ENCODE peak calls at places on chromosomes 16 and 17, in four cellular contexts. X, F, A and B are unnamed samples.

GRCh38 chr16:75491876-75492275 is 3.4 kb downstream of the CHST6 start:
- DNase-seq in X (no peak), F (no peak), A (no peak), B (no peak)

GRCh38 chr16:72940886-72941285 is 107.0 kb downstream of the ZFHX3 start:
- DNase-seq in X (no peak), F (no peak), A (no peak), B (no peak)

GRCh38 chr16:80694950-80695471 is 109.4 kb downstream of the CDYL2 start:
- DNase-seq in X (no peak), F (no peak), A (no peak), B (no peak)

GRCh38 chr17:57467801-57468200 is 211.5 kb downstream of the MSI2 start:
- DNase-seq in X (no peak), F (no peak), A (no peak), B (no peak)

GRCh38 chr17:82204831-82205719 is 7.6 kb downstream of the CCDC57 start:
- DNase-seq in X (no peak), F (no peak), A (no peak), B (no peak)

GRCh38 chr16:67941469-67942199 is 2.3 kb downstream of the LCAT start:
- DNase-seq in X (no peak), F (no peak), A (no peak), B (no peak)

GRCh38 chr17:40086150-40087044 is 14.0 kb downstream of the NR1D1 start:
- DNase-seq in X (peak; percentile 65), F (no peak), A (peak; percentile 63), B (no peak)

GRCh38 chr17:16937431-16937830 is 34.5 kb downstream of the TNFRSF13B start:
- DNase-seq in X (no peak), F (no peak), A (no peak), B (no peak)

GRCh38 chr16:27237229-27238015 is 31.1 kb downstream of the NSMCE1 start:
- DNase-seq in X (peak; percentile 76), F (no peak), A (peak; percentile 49), B (no peak)

GRCh38 chr17:69516911-69517310 is 102.4 kb downstream of the MAP2K6 start:
- DNase-seq in X (no peak), F (no peak), A (no peak), B (no peak)

GRCh38 chr17:66411498-66411897 is 109.1 kb downstream of the PRKCA start:
- DNase-seq in X (no peak), F (no peak), A (no peak), B (no peak)

GRCh38 chr17:74960739-74961342 is 11.7 kb downstream of the HID1 start:
- DNase-seq in X (peak; percentile 32), F (no peak), A (peak; percentile 29), B (peak; percentile 6)

GRCh38 chr17:62808576-62808970 is 459 bp upstream of the MARCHF10 start:
- DNase-seq in X (no peak), F (no peak), A (no peak), B (no peak)

GRCh38 chr16:72894291-72895151 is 153.4 kb downstream of the ZFHX3 start:
- DNase-seq in X (no peak), F (no peak), A (no peak), B (no peak)

GRCh38 chr17:2982854-2983636 is 80.4 kb downstream of the OR1D5 start:
- DNase-seq in X (no peak), F (peak; percentile 79), A (no peak), B (peak; percentile 77)

GRCh38 chr16:88651276-88651988 is 579 bp upstream of the CYBA start:
- DNase-seq in X (peak; percentile 46), F (no peak), A (peak; percentile 57), B (no peak)

GRCh38 chr17:82858376-82859126 is 18.7 kb upstream of the ZNF750 start:
- DNase-seq in X (peak; percentile 51), F (no peak), A (peak; percentile 42), B (no peak)

GRCh38 chr16:67935096-67935401 is 1.6 kb downstream of the PSMB10 start:
- DNase-seq in X (no peak), F (no peak), A (no peak), B (no peak)

GRCh38 chr17:48310748-48311213 is 119.2 kb downstream of the SKAP1 start:
- DNase-seq in X (no peak), F (no peak), A (no peak), B (no peak)

GRCh38 chr16:54928421-54929089 is 2.1 kb upstream of the IRX5 start:
- DNase-seq in X (no peak), F (peak; percentile 34), A (no peak), B (no peak)